ENCODE peak calls at places on chromosomes 13 and 19, in five cellular contexts. A is RWPE2, T is tibial artery, O is small intestine, Z is RKO. B is an unnamed sample.

GRCh38 chr13:99269627-99270252 is 11.6 kb upstream of the GPR18 start:
- DNase-seq in A (no peak), T (no peak), O (peak), Z (peak), B (no peak)

GRCh38 chr19:35345671-35346111 is 2.0 kb upstream of the FFAR1 start:
- DNase-seq in A (no peak), T (no peak), O (no peak), Z (no peak), B (no peak)

GRCh38 chr13:97133554-97133953 is 88.6 kb upstream of the MBNL2 start:
- DNase-seq in A (no peak), T (no peak), O (no peak), Z (no peak), B (no peak)

GRCh38 chr19:32817252-32817912 is 52.2 kb downstream of the SLC7A9 start:
- DNase-seq in A (no peak), T (no peak), O (peak), Z (no peak), B (no peak)

GRCh38 chr19:47695533-47696262 is 17.5 kb upstream of the EHD2 start:
- DNase-seq in A (no peak), T (no peak), O (no peak), Z (no peak), B (no peak)

GRCh38 chr19:19053508-19054314 is 10.1 kb upstream of the SLC25A42 start:
- DNase-seq in A (no peak), T (no peak), O (peak), Z (no peak), B (peak)

GRCh38 chr13:49869514-49869913 is 66.6 kb downstream of the SPRYD7 start:
- DNase-seq in A (no peak), T (no peak), O (no peak), Z (peak), B (no peak)

GRCh38 chr13:44317752-44318550 is 55.7 kb upstream of the SERP2 start:
- DNase-seq in A (no peak), T (no peak), O (no peak), Z (no peak), B (no peak)

GRCh38 chr19:42634409-42635232 is 39.9 kb upstream of the CEACAM8 start:
- DNase-seq in A (no peak), T (no peak), O (peak), Z (peak), B (no peak)

GRCh38 chr13:109628251-109628699 is 158.1 kb downstream of the IRS2 start:
- DNase-seq in A (no peak), T (no peak), O (no peak), Z (peak), B (no peak)

GRCh38 chr13:48069573-48069972 is 25.3 kb downstream of the MED4 start:
- DNase-seq in A (no peak), T (no peak), O (no peak), Z (no peak), B (no peak)

GRCh38 chr13:34025746-34026145 is 207.8 kb downstream of the RFC3 start:
- DNase-seq in A (no peak), T (no peak), O (no peak), Z (no peak), B (no peak)

GRCh38 chr13:20711301-20712044 is 8.0 kb downstream of the IL17D start:
- DNase-seq in A (no peak), T (no peak), O (no peak), Z (no peak), B (no peak)

GRCh38 chr13:48570225-48570828 is 37.4 kb upstream of the RCBTB2 start:
- DNase-seq in A (no peak), T (peak), O (no peak), Z (no peak), B (no peak)

GRCh38 chr13:43493496-43494000 is 293.2 kb downstream of the ENOX1 start:
- DNase-seq in A (no peak), T (no peak), O (no peak), Z (no peak), B (no peak)

GRCh38 chr13:97266328-97266727 is 44.2 kb downstream of the MBNL2 start:
- DNase-seq in A (no peak), T (no peak), O (no peak), Z (no peak), B (no peak)

GRCh38 chr13:30872685-30873443 is 33.2 kb upstream of the MEDAG start:
- DNase-seq in A (no peak), T (peak), O (no peak), Z (no peak), B (no peak)

GRCh38 chr13:107867701-107868661 is 347.4 kb downstream of the LIG4 start:
- DNase-seq in A (no peak), T (no peak), O (no peak), Z (no peak), B (peak)

GRCh38 chr13:67052550-67053237 is 177.4 kb downstream of the PCDH9 start:
- DNase-seq in A (no peak), T (no peak), O (no peak), Z (no peak), B (no peak)

GRCh38 chr13:50684366-50684765 is 159.1 kb downstream of the DLEU7 start:
- DNase-seq in A (no peak), T (peak), O (peak), Z (no peak), B (no peak)

GRCh38 chr19:39996218-39996810 is 546 bp upstream of the ZNF546 start:
- DNase-seq in A (no peak), T (no peak), O (no peak), Z (peak), B (no peak)

GRCh38 chr13:68927387-68928026 is 1180.1 kb upstream of the ATXN8OS start:
- DNase-seq in A (no peak), T (no peak), O (no peak), Z (peak), B (no peak)

GRCh38 chr13:48009298-48009697 is 8.2 kb upstream of the SUCLA2 start:
- DNase-seq in A (no peak), T (no peak), O (no peak), Z (no peak), B (no peak)

GRCh38 chr19:8423821-8424223 is 10.7 kb downstream of the MARCHF2 start:
- DNase-seq in A (peak), T (peak), O (peak), Z (peak), B (no peak)

GRCh38 chr19:861756-862528 is 2.5 kb downstream of the CFD start:
- DNase-seq in A (peak), T (no peak), O (peak), Z (no peak), B (peak)

GRCh38 chr19:58009666-58010301 is 7.2 kb upstream of the ZNF606 start:
- DNase-seq in A (peak), T (peak), O (peak), Z (no peak), B (peak)

GRCh38 chr19:5850743-5851293 is 431 bp downstream of the FUT3 start:
- DNase-seq in A (no peak), T (peak), O (peak), Z (peak), B (no peak)

GRCh38 chr13:33937373-33938087 is 119.6 kb downstream of the RFC3 start:
- DNase-seq in A (no peak), T (no peak), O (peak), Z (no peak), B (no peak)

GRCh38 chr19:3336680-3337523 is 29.5 kb upstream of the NFIC start:
- DNase-seq in A (no peak), T (peak), O (peak), Z (no peak), B (no peak)

GRCh38 chr13:51844862-51845573 is at the start of gene TMEM272:
- DNase-seq in A (no peak), T (no peak), O (peak), Z (peak), B (peak)

GRCh38 chr13:112057434-112057735 is 9.6 kb upstream of the SOX1 start:
- DNase-seq in A (no peak), T (no peak), O (no peak), Z (no peak), B (no peak)